ENCODE peak calls at places on chromosomes 4 and X, in eight cellular contexts. W, B, V, M, K, T, J and O are unnamed samples.

GRCh38 chr4:26034849-26035248 is 120.8 kb downstream of the SMIM20 start:
- DNase-seq in V (no peak), W (no peak), T (no peak), K (no peak), B (no peak), M (no peak), J (no peak), O (no peak)

GRCh38 chr4:56575820-56576429 is 70.3 kb downstream of the ARL9 start:
- DNase-seq in M (no peak), T (no peak), B (no peak), K (no peak), J (no peak), W (peak), V (no peak), O (no peak)

GRCh38 chrX:41145920-41146608 is 60.8 kb downstream of the USP9X start:
- DNase-seq in K (no peak), M (no peak), T (no peak), B (no peak), V (no peak), J (no peak), W (no peak), O (no peak)

GRCh38 chr4:658681-659667 is 15.1 kb downstream of the ATP5ME start:
- DNase-seq in W (peak), B (peak), V (no peak), M (no peak), K (no peak), J (no peak), T (no peak), O (no peak)

GRCh38 chrX:154046262-154046771 is 26.6 kb upstream of the IRAK1 start:
- DNase-seq in V (peak), T (no peak), W (no peak), M (no peak), J (no peak), B (peak), K (peak), O (peak)

GRCh38 chr4:2058264-2059033 is 678 bp upstream of the NAT8L start:
- DNase-seq in T (no peak), B (peak), K (no peak), J (no peak), W (no peak), M (no peak), V (peak), O (no peak)

GRCh38 chrX:32954125-32954524 is 257.2 kb downstream of the DMD start:
- DNase-seq in K (no peak), B (no peak), M (no peak), J (no peak), T (no peak), W (no peak), V (no peak), O (no peak)

GRCh38 chr4:173528378-173529321 is 1.4 kb downstream of the HAND2 start:
- DNase-seq in W (no peak), T (no peak), V (peak), K (no peak), M (no peak), J (no peak), B (peak), O (no peak)

GRCh38 chr4:124253080-124253479 is 459.5 kb downstream of the ANKRD50 start:
- DNase-seq in V (no peak), M (no peak), B (no peak), J (no peak), W (no peak), K (no peak), T (no peak), O (no peak)

GRCh38 chrX:107723501-107723900 is 52.1 kb downstream of the TSC22D3 start:
- DNase-seq in V (no peak), T (no peak), B (no peak), W (no peak), M (no peak), J (no peak), K (no peak), O (no peak)

GRCh38 chr4:138035781-138036258 is 206.3 kb downstream of the SLC7A11 start:
- DNase-seq in W (peak), K (no peak), J (no peak), M (no peak), B (no peak), T (no peak), V (no peak), O (no peak)

GRCh38 chrX:70087857-70088256 is 25.6 kb downstream of the OTUD6A start:
- DNase-seq in V (no peak), T (no peak), W (no peak), B (no peak), K (peak), M (no peak), J (no peak), O (peak)

GRCh38 chr4:87461281-87461700 is 38.9 kb downstream of the NUDT9 start:
- DNase-seq in V (no peak), B (no peak), M (no peak), W (no peak), T (no peak), K (no peak), J (no peak), O (no peak)

GRCh38 chr4:132218406-132218805 is 930.7 kb upstream of the PCDH10 start:
- DNase-seq in W (no peak), V (no peak), B (no peak), K (no peak), M (no peak), T (no peak), J (no peak), O (no peak)

GRCh38 chrX:72272868-72273267 is 4.2 kb downstream of the RPS4X start:
- DNase-seq in B (no peak), J (peak), M (no peak), T (no peak), V (no peak), W (no peak), K (no peak), O (no peak)

GRCh38 chr4:37562592-37562991 is 123.6 kb downstream of the RELL1 start:
- DNase-seq in V (no peak), J (no peak), T (no peak), K (no peak), B (no peak), W (no peak), M (no peak), O (no peak)

GRCh38 chrX:103503163-103503852 is 16.0 kb downstream of the RAB40A start:
- DNase-seq in W (no peak), T (no peak), J (no peak), M (no peak), V (no peak), K (no peak), B (no peak), O (no peak)

GRCh38 chr4:53694666-53695065 is 103.4 kb upstream of the LNX1 start:
- DNase-seq in W (no peak), V (no peak), K (no peak), J (no peak), B (no peak), T (no peak), M (no peak), O (no peak)

GRCh38 chr4:27318740-27319139 is 458.1 kb downstream of the STIM2 start:
- DNase-seq in V (no peak), K (peak), J (no peak), T (no peak), B (no peak), W (peak), M (no peak), O (no peak)

GRCh38 chr4:97774347-97774989 is 368.8 kb downstream of the STPG2 start:
- DNase-seq in W (no peak), T (no peak), B (no peak), J (no peak), M (no peak), V (no peak), K (no peak), O (no peak)

GRCh38 chr4:20288846-20289512 is 37.3 kb downstream of the SLIT2 start:
- DNase-seq in W (no peak), T (no peak), J (no peak), K (no peak), V (no peak), B (no peak), M (no peak), O (no peak)

GRCh38 chrX:20437678-20438077 is 171.0 kb upstream of the RPS6KA3 start:
- DNase-seq in J (no peak), T (no peak), V (no peak), K (no peak), W (peak), M (no peak), B (no peak), O (no peak)

GRCh38 chr4:142416711-142417275 is 429.3 kb downstream of the INPP4B start:
- DNase-seq in V (no peak), T (no peak), J (no peak), M (no peak), B (no peak), W (no peak), K (no peak), O (no peak)

GRCh38 chr4:7675612-7676320 is 241.0 kb upstream of the PSAPL1 start:
- DNase-seq in W (no peak), B (peak), J (no peak), V (no peak), M (no peak), K (no peak), T (no peak), O (no peak)

GRCh38 chrX:123959281-123960063 is 2.0 kb upstream of the STAG2 start:
- DNase-seq in B (peak), V (peak), W (no peak), M (no peak), T (no peak), J (peak), K (peak), O (peak)

GRCh38 chrX:68421651-68422050 is 11.6 kb downstream of the OPHN1 start:
- DNase-seq in J (no peak), K (no peak), B (no peak), M (no peak), T (no peak), V (no peak), W (no peak), O (no peak)

GRCh38 chr4:82898322-82899243 is 2.0 kb upstream of the THAP9 start:
- DNase-seq in J (no peak), K (peak), M (no peak), B (no peak), W (no peak), V (no peak), T (no peak), O (peak)

GRCh38 chrX:30961387-30961786 is 72.3 kb upstream of the TAB3 start:
- DNase-seq in T (no peak), J (no peak), B (no peak), M (no peak), W (peak), V (no peak), K (no peak), O (no peak)

GRCh38 chr4:100803751-100804150 is 285.9 kb upstream of the EMCN start:
- DNase-seq in K (no peak), J (no peak), B (no peak), M (no peak), V (no peak), W (no peak), T (no peak), O (no peak)

GRCh38 chrX:43676960-43677582 is 21.0 kb downstream of the MAOA start:
- DNase-seq in K (peak), V (no peak), W (peak), M (no peak), T (no peak), B (no peak), J (no peak), O (no peak)

GRCh38 chrX:116749943-116750342 is 287.2 kb upstream of the CT83 start:
- DNase-seq in T (no peak), J (no peak), M (no peak), K (no peak), W (no peak), V (no peak), B (no peak), O (no peak)

GRCh38 chr4:122010610-122011009 is 58.8 kb upstream of the TRPC3 start:
- DNase-seq in T (no peak), B (no peak), K (no peak), M (no peak), J (no peak), W (no peak), V (no peak), O (no peak)

GRCh38 chr4:785332-786073 is 40.4 kb downstream of the CPLX1 start:
- DNase-seq in M (no peak), K (no peak), V (no peak), J (peak), B (peak), T (no peak), W (no peak), O (no peak)

GRCh38 chrX:19904778-19905367 is 17.5 kb upstream of the SH3KBP1 start:
- DNase-seq in B (no peak), M (no peak), T (no peak), V (no peak), J (peak), K (peak), W (peak), O (no peak)

GRCh38 chr4:53055274-53055673 is 193.2 kb downstream of the RASL11B start:
- DNase-seq in M (no peak), B (no peak), J (no peak), V (no peak), W (no peak), K (no peak), T (no peak), O (no peak)

GRCh38 chrX:34300871-34301270 is 168.8 kb upstream of the FAM47A start:
- DNase-seq in W (peak), B (no peak), T (no peak), K (peak), M (no peak), J (peak), V (no peak), O (no peak)

GRCh38 chr4:85005865-85006377 is 39.4 kb upstream of the WDFY3 start:
- DNase-seq in K (no peak), B (no peak), J (no peak), V (no peak), M (no peak), W (no peak), T (no peak), O (no peak)

GRCh38 chr4:67700874-67701850 is at the start of gene UBA6:
- DNase-seq in T (peak), J (peak), B (peak), W (peak), M (peak), K (peak), V (peak), O (peak)
- TF ChIP-seq POLR2A in T (no peak), J (peak), B (peak), W (peak), M (no peak), K (peak), V (peak), O (peak)

GRCh38 chr4:73718375-73719373 is 21.7 kb upstream of the CXCL8 start:
- DNase-seq in T (no peak), V (no peak), K (no peak), B (no peak), M (no peak), W (no peak), J (no peak), O (no peak)
- H3K27ac ChIP-seq in T (peak), V (no peak), K (no peak), B (peak), M (no peak), W (no peak), J (no peak), O (no peak)

DNA sequence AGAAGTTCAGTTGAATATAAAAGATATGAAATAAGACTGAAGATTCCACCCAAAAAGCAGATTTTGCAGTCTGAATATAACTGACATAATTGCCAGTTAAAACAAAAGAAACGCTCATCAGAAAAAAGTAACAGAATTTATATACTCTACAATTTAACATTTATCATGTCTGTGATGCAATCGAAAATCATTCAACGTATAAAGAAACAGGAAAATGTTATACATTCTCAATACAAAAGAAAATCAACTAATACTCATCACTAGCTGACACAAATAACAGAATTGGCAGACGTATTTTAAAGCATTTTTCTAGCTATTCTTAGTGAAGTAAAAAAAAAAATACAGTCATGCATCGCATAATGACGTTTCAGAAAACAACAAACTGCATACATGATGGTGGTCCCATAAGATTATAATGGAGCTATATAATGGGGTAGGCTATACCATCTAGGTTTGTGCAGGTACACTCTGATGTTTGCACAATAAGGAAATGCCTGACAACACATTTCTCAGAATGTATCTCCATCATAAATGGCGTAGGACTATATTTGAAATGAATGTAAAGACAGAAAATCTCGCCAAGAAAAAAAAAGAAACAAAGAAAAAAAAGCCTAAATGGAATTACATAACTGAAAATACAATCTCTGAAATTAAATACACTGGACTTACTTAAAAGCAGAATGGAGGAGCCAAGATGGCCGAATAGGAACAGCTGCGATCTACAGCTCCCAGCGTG is 34.3 kb downstream of the OR13H1 start:
- DNase-seq in B (no peak), V (no peak), K (no peak), M (no peak), W (no peak), T (no peak), J (no peak), O (no peak)
- TF ChIP-seq POLR2A in B (no peak), V (no peak), K (no peak), M (no peak), W (no peak), T (no peak), J (no peak), O (no peak)

GRCh38 chrX:129779747-129780146 is at the start of gene SASH3:
- DNase-seq in V (no peak), M (no peak), W (no peak), T (peak), B (peak), K (no peak), J (peak), O (peak)

GRCh38 chrX:129779086-129779672 is 570 bp upstream of the SASH3 start:
- DNase-seq in K (no peak), V (no peak), M (no peak), T (no peak), W (no peak), J (no peak), B (no peak), O (no peak)

GRCh38 chrX:129780441-129781105 is 824 bp downstream of the SASH3 start:
- DNase-seq in W (no peak), B (no peak), T (no peak), J (no peak), K (no peak), M (no peak), V (no peak), O (no peak)

GRCh38 chrX:129773649-129774458 is 5.9 kb upstream of the SASH3 start:
- DNase-seq in M (no peak), K (no peak), T (no peak), B (no peak), J (peak), W (peak), V (no peak), O (no peak)

DNA sequence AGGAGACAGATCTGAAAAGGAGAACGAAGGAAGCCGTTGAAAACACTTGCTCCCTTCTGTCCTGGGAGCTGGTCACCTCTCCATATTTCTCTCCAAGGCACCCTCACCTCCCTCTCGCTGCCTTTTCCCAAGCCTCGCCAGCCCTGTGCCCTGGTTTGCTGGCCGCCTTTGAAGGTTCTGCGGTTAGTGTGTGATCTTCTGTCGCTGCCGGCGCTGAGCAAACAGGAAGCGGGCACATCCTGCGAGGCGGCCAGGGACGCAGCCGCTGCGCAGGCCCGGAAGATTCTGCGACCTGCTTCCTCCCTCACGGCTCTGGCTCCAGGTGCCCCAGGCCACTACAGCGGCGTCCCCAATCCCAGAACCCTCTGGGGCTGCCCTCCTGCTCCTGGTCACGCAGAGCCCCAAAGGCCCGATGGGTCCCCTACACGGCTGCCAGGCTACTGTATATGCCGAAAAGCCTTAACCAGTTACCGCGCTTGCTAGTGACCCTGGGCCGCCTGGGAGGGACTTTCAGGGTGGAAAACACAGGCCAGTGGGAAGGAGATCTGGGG is 2.5 kb upstream of the SASH3 start:
- DNase-seq in M (no peak), V (no peak), K (no peak), B (peak), J (peak), W (peak), T (no peak), O (no peak)
- H3K27ac ChIP-seq in M (no peak), V (no peak), K (peak), B (peak), J (peak), W (peak), T (peak), O (peak)

GRCh38 chrX:48956728-48957414 is 536 bp downstream of the OTUD5 start:
- DNase-seq in B (no peak), T (no peak), K (no peak), M (no peak), V (peak), J (no peak), W (no peak), O (no peak)

GRCh38 chrX:48957827-48958634 is 624 bp upstream of the OTUD5 start:
- DNase-seq in W (peak), J (peak), K (peak), T (peak), M (peak), V (peak), B (peak), O (peak)

GRCh38 chrX:48958635-48959094 is 1.3 kb upstream of the OTUD5 start:
- DNase-seq in T (no peak), J (peak), V (peak), M (no peak), B (no peak), K (peak), W (peak), O (no peak)

GRCh38 chrX:48960291-48960690 is 2.9 kb upstream of the OTUD5 start:
- DNase-seq in K (no peak), W (no peak), V (no peak), J (peak), T (no peak), M (no peak), B (no peak), O (peak)

DNA sequence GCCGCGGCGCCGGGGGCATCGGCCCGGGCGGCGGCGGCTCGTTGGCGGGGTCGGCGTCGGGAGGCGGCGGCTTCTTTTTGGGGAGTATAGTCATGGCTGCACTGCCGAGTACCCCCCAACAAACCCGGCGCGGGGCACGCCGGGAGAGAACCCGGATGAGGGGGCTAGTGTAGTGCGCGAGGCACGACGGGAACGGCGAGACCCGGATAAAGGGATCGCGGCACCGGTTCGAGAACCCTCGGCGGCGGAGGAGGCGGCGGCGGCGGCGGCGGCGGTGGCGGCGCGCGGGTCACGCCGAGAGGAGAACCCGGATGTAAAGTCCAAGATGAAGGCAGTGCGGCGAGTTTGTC is at the start of gene OTUD5:
- DNase-seq in J (no peak), K (no peak), B (peak), V (peak), T (no peak), M (no peak), W (peak), O (peak)
- TF ChIP-seq POLR2A in J (no peak), K (no peak), B (no peak), V (no peak), T (no peak), M (no peak), W (no peak), O (no peak)

GRCh38 chr4:81459233-81459632 is 12.5 kb downstream of the RASGEF1B start:
- DNase-seq in B (no peak), J (no peak), W (no peak), V (no peak), M (no peak), T (no peak), K (no peak), O (no peak)
- H3K27ac ChIP-seq in B (no peak), J (no peak), W (no peak), V (no peak), M (no peak), T (no peak), K (no peak), O (no peak)